ENCODE peak calls at places on chromosomes 11 and 22, in eight cellular contexts. One of them, this sample, is unnamed.
A peak's percentile ranks its signal among the peaks of the same experiment; 100 is the strongest.

GRCh38 chr22:20316217-20316843 is 3.5 kb downstream of the DGCR6L start:
- DNase-seq in kidney: peak; percentile 61
- DNase-seq in psoas muscle: no peak
- DNase-seq in adrenal gland: no peak
- DNase-seq in lower lobe of right lung: peak; percentile 42
- DNase-seq in cardiac muscle cell: no peak
- DNase-seq in PC-9: no peak
- DNase-seq in thyroid gland: no peak
- DNase-seq in this sample: no peak

GRCh38 chr11:70327717-70328116 is 57.2 kb downstream of the PPFIA1 start:
- DNase-seq in PC-9: no peak
- DNase-seq in lower lobe of right lung: no peak
- DNase-seq in kidney: no peak
- DNase-seq in cardiac muscle cell: no peak
- DNase-seq in thyroid gland: no peak
- DNase-seq in psoas muscle: no peak
- DNase-seq in adrenal gland: no peak
- DNase-seq in this sample: no peak

GRCh38 chr11:12508151-12508740 is 130.9 kb downstream of the PARVA start:
- DNase-seq in lower lobe of right lung: no peak
- DNase-seq in adrenal gland: no peak
- DNase-seq in psoas muscle: no peak
- DNase-seq in cardiac muscle cell: no peak
- DNase-seq in kidney: no peak
- DNase-seq in PC-9: no peak
- DNase-seq in thyroid gland: no peak
- DNase-seq in this sample: no peak

GRCh38 chr11:108398439-108398838 is 68.9 kb downstream of the C11orf65 start:
- DNase-seq in psoas muscle: no peak
- DNase-seq in adrenal gland: no peak
- DNase-seq in lower lobe of right lung: no peak
- DNase-seq in cardiac muscle cell: no peak
- DNase-seq in thyroid gland: no peak
- DNase-seq in PC-9: no peak
- DNase-seq in kidney: no peak
- DNase-seq in this sample: no peak

GRCh38 chr22:45533731-45534130 is 31.0 kb downstream of the FBLN1 start:
- DNase-seq in thyroid gland: no peak
- DNase-seq in kidney: no peak
- DNase-seq in adrenal gland: no peak
- DNase-seq in lower lobe of right lung: no peak
- DNase-seq in psoas muscle: no peak
- DNase-seq in cardiac muscle cell: no peak
- DNase-seq in PC-9: no peak
- DNase-seq in this sample: no peak

GRCh38 chr11:116840224-116840745 is 2.9 kb upstream of the APOA1 start:
- DNase-seq in kidney: no peak
- DNase-seq in psoas muscle: peak; percentile 49
- DNase-seq in thyroid gland: no peak
- DNase-seq in PC-9: no peak
- DNase-seq in lower lobe of right lung: no peak
- DNase-seq in adrenal gland: no peak
- DNase-seq in cardiac muscle cell: peak; percentile 36
- DNase-seq in this sample: no peak

GRCh38 chr11:59614277-59615131 is 1.1 kb downstream of the OSBP start:
- DNase-seq in psoas muscle: no peak
- DNase-seq in adrenal gland: peak; percentile 31
- DNase-seq in lower lobe of right lung: no peak
- DNase-seq in cardiac muscle cell: no peak
- DNase-seq in thyroid gland: no peak
- DNase-seq in PC-9: no peak
- DNase-seq in kidney: no peak
- DNase-seq in this sample: no peak

GRCh38 chr11:132050577-132051180 is 680.3 kb downstream of the NTM start:
- DNase-seq in lower lobe of right lung: no peak
- DNase-seq in adrenal gland: no peak
- DNase-seq in psoas muscle: no peak
- DNase-seq in cardiac muscle cell: no peak
- DNase-seq in thyroid gland: no peak
- DNase-seq in kidney: no peak
- DNase-seq in PC-9: no peak
- DNase-seq in this sample: no peak

GRCh38 chr11:129999407-129999806 is 3.2 kb downstream of the PRDM10 start:
- DNase-seq in adrenal gland: no peak
- DNase-seq in lower lobe of right lung: no peak
- DNase-seq in PC-9: no peak
- DNase-seq in cardiac muscle cell: no peak
- DNase-seq in kidney: no peak
- DNase-seq in thyroid gland: no peak
- DNase-seq in psoas muscle: no peak
- DNase-seq in this sample: no peak

GRCh38 chr11:15484398-15484797 is 369.7 kb downstream of the INSC start:
- DNase-seq in kidney: no peak
- DNase-seq in lower lobe of right lung: no peak
- DNase-seq in thyroid gland: no peak
- DNase-seq in PC-9: no peak
- DNase-seq in psoas muscle: no peak
- DNase-seq in cardiac muscle cell: no peak
- DNase-seq in adrenal gland: no peak
- DNase-seq in this sample: no peak

GRCh38 chr11:12007769-12008737 is at the start of gene DKK3:
- DNase-seq in kidney: no peak
- DNase-seq in lower lobe of right lung: no peak
- DNase-seq in thyroid gland: no peak
- DNase-seq in cardiac muscle cell: peak; percentile 64
- DNase-seq in adrenal gland: no peak
- DNase-seq in PC-9: no peak
- DNase-seq in psoas muscle: no peak
- DNase-seq in this sample: no peak

GRCh38 chr11:35946766-35947165 is 2.9 kb downstream of the LDLRAD3 start:
- DNase-seq in psoas muscle: no peak
- DNase-seq in kidney: no peak
- DNase-seq in adrenal gland: no peak
- DNase-seq in cardiac muscle cell: no peak
- DNase-seq in PC-9: no peak
- DNase-seq in lower lobe of right lung: no peak
- DNase-seq in thyroid gland: no peak
- DNase-seq in this sample: no peak

GRCh38 chr11:33942954-33943353 is 51.1 kb upstream of the LMO2 start:
- DNase-seq in thyroid gland: no peak
- DNase-seq in adrenal gland: peak; percentile 57
- DNase-seq in cardiac muscle cell: no peak
- DNase-seq in PC-9: no peak
- DNase-seq in lower lobe of right lung: no peak
- DNase-seq in kidney: peak; percentile 80
- DNase-seq in psoas muscle: peak; percentile 57
- DNase-seq in this sample: no peak

GRCh38 chr22:46626911-46627805 is 7.0 kb downstream of the GRAMD4 start:
- DNase-seq in adrenal gland: no peak
- DNase-seq in cardiac muscle cell: no peak
- DNase-seq in PC-9: no peak
- DNase-seq in kidney: peak; percentile 69
- DNase-seq in lower lobe of right lung: no peak
- DNase-seq in thyroid gland: no peak
- DNase-seq in psoas muscle: no peak
- DNase-seq in this sample: no peak

GRCh38 chr22:32823024-32823730 is 21.7 kb downstream of the TIMP3 start:
- DNase-seq in thyroid gland: peak; percentile 64
- DNase-seq in adrenal gland: no peak
- DNase-seq in PC-9: peak; percentile 47
- DNase-seq in cardiac muscle cell: peak; percentile 66
- DNase-seq in psoas muscle: no peak
- DNase-seq in kidney: no peak
- DNase-seq in lower lobe of right lung: no peak
- DNase-seq in this sample: peak; percentile 70

GRCh38 chr11:57410287-57410686 is 16.6 kb downstream of the SLC43A3 start:
- DNase-seq in lower lobe of right lung: no peak
- DNase-seq in cardiac muscle cell: no peak
- DNase-seq in adrenal gland: no peak
- DNase-seq in kidney: no peak
- DNase-seq in thyroid gland: no peak
- DNase-seq in PC-9: peak; percentile 35
- DNase-seq in psoas muscle: no peak
- DNase-seq in this sample: no peak

GRCh38 chr11:124739479-124740276 is at the start of gene NRGN:
- DNase-seq in lower lobe of right lung: peak; percentile 94
- DNase-seq in adrenal gland: peak; percentile 95
- DNase-seq in PC-9: peak; percentile 76
- DNase-seq in thyroid gland: peak; percentile 95
- DNase-seq in kidney: peak; percentile 97
- DNase-seq in cardiac muscle cell: peak; percentile 97
- DNase-seq in psoas muscle: peak; percentile 93
- DNase-seq in this sample: peak; percentile 92

GRCh38 chr11:124736738-124737137 is 3.0 kb upstream of the NRGN start:
- DNase-seq in cardiac muscle cell: no peak
- DNase-seq in psoas muscle: no peak
- DNase-seq in PC-9: no peak
- DNase-seq in thyroid gland: no peak
- DNase-seq in kidney: no peak
- DNase-seq in adrenal gland: no peak
- DNase-seq in lower lobe of right lung: no peak
- DNase-seq in this sample: no peak

GRCh38 chr11:124740277-124740882 is 638 bp downstream of the NRGN start:
- DNase-seq in kidney: peak; percentile 82
- DNase-seq in cardiac muscle cell: no peak
- DNase-seq in psoas muscle: no peak
- DNase-seq in PC-9: no peak
- DNase-seq in lower lobe of right lung: peak; percentile 77
- DNase-seq in thyroid gland: peak; percentile 47
- DNase-seq in adrenal gland: no peak
- DNase-seq in this sample: no peak

GRCh38 chr11:124737638-124738293 is 2.0 kb upstream of the NRGN start:
- DNase-seq in lower lobe of right lung: no peak
- DNase-seq in cardiac muscle cell: no peak
- DNase-seq in kidney: no peak
- DNase-seq in thyroid gland: no peak
- DNase-seq in PC-9: no peak
- DNase-seq in adrenal gland: no peak
- DNase-seq in psoas muscle: no peak
- DNase-seq in this sample: no peak

GRCh38 chr11:124738713-124739478 is 846 bp upstream of the NRGN start:
- DNase-seq in kidney: no peak
- DNase-seq in psoas muscle: no peak
- DNase-seq in adrenal gland: no peak
- DNase-seq in cardiac muscle cell: no peak
- DNase-seq in thyroid gland: no peak
- DNase-seq in PC-9: no peak
- DNase-seq in lower lobe of right lung: no peak
- DNase-seq in this sample: no peak
- H3K4me3 ChIP-seq in kidney: peak overlapping the region; percentile 40
- H3K4me3 ChIP-seq in psoas muscle: peak overlapping the region; percentile 68
- H3K4me3 ChIP-seq in adrenal gland: no peak overlapping the region
- H3K4me3 ChIP-seq in cardiac muscle cell: peak overlapping the region; percentile 36
- H3K4me3 ChIP-seq in thyroid gland: no peak overlapping the region
- H3K4me3 ChIP-seq in PC-9: peak overlapping the region; percentile 73
- H3K4me3 ChIP-seq in lower lobe of right lung: peak overlapping the region; percentile 66
- H3K4me3 ChIP-seq in this sample: no peak overlapping the region

DNA sequence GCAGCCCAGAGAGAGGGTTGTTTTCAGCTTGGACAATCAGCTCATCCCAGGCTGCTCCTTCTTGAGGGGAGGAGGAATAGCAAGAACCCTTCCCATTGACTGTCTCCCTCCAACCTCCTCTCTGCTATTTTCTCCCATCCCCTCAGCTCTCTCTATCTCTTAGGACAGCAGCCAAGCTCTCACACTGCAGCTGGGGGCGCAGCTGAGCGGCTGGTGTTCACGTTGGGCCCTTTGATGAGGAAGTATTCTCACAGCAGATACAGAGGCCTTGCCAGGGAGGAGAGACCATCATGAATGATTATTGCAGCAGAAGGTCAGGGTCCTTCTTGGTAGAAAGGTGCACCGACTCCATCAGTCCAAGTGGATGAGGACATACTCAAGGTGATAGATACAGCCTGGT is 26.5 kb upstream of the CADM1 start:
- DNase-seq in adrenal gland: no peak
- DNase-seq in PC-9: no peak
- DNase-seq in kidney: no peak
- DNase-seq in thyroid gland: no peak
- DNase-seq in lower lobe of right lung: no peak
- DNase-seq in cardiac muscle cell: peak; percentile 40
- DNase-seq in psoas muscle: no peak
- DNase-seq in this sample: no peak
- TF ChIP-seq CTCF in adrenal gland: no peak
- TF ChIP-seq CTCF in PC-9: no peak
- TF ChIP-seq CTCF in kidney: no peak
- TF ChIP-seq CTCF in thyroid gland: no peak
- TF ChIP-seq CTCF in lower lobe of right lung: no peak
- TF ChIP-seq CTCF in cardiac muscle cell: no peak
- TF ChIP-seq CTCF in psoas muscle: no peak
- TF ChIP-seq CTCF in this sample: no peak

DNA sequence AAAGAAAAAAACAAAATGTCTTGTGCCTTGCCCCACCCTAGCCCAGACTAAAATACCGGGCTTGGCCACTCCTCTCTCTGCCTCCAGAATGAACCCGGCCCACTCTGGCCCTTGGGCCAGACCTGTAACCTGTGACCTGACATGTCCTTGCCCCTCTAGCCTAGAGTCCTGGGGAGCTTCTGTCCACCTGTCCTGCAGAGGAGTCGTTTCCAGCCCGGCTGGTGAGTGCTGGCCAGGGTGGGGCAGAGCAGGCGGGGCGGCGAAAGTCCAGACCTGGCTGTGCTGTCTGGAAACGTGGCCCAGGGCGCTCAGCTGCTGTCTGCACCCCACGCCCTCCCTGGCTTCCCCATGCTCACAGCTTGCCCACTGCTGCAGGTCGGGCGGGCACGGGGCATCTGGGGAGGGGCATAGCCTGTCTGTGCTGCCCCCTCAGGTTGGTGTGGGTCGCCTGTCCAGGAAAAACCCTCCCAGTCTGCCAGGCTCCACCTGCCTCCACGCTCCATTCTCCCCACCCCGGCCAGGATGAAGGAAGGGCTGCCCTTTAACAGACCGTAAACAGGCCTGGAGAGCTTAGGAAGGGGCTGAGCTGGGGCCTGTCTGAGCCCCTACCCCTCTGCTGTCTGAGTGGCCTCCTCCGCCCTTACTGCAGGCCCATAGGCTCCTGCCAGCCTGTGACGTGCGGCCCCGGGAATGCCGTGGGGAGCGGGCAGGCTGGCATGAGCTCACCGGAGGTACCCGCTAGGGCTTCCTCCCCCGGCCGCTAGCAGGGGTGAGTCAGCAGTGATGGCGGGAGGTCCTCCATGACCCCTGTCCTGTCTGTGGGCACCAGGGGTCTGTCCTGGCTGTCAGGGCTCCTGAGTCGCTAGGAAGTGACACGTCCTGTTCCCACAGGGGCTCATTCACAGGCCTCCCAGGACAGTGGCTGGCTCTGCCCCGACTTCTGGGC is 1.9 kb downstream of the CD151 start:
- DNase-seq in kidney: peak; percentile 95
- DNase-seq in adrenal gland: peak; percentile 89
- DNase-seq in thyroid gland: peak; percentile 82
- DNase-seq in PC-9: peak; percentile 83
- DNase-seq in cardiac muscle cell: no peak
- DNase-seq in psoas muscle: peak; percentile 92
- DNase-seq in lower lobe of right lung: peak; percentile 85
- DNase-seq in this sample: peak; percentile 86
- H3K4me1 ChIP-seq in kidney: peaks cover 42% of the 10 kb centered on the region
- H3K4me1 ChIP-seq in adrenal gland: peaks cover 51% of the 10 kb centered on the region
- H3K4me1 ChIP-seq in thyroid gland: peaks cover 45% of the 10 kb centered on the region
- H3K4me1 ChIP-seq in PC-9: peaks cover 15% of the 10 kb centered on the region
- H3K4me1 ChIP-seq in cardiac muscle cell: peaks cover 14% of the 10 kb centered on the region
- H3K4me1 ChIP-seq in psoas muscle: peaks cover 45% of the 10 kb centered on the region
- H3K4me1 ChIP-seq in lower lobe of right lung: peaks cover 76% of the 10 kb centered on the region
- H3K4me1 ChIP-seq in this sample: peaks cover 47% of the 10 kb centered on the region

GRCh38 chr22:22888509-22889353 is 1.1 kb downstream of the IGLL5 start:
- DNase-seq in lower lobe of right lung: no peak
- DNase-seq in thyroid gland: no peak
- DNase-seq in adrenal gland: no peak
- DNase-seq in kidney: no peak
- DNase-seq in PC-9: no peak
- DNase-seq in psoas muscle: no peak
- DNase-seq in cardiac muscle cell: no peak
- DNase-seq in this sample: no peak
- H3K4me3 ChIP-seq in lower lobe of right lung: no peak overlapping the region
- H3K4me3 ChIP-seq in thyroid gland: no peak overlapping the region
- H3K4me3 ChIP-seq in adrenal gland: no peak overlapping the region
- H3K4me3 ChIP-seq in kidney: no peak overlapping the region
- H3K4me3 ChIP-seq in PC-9: no peak overlapping the region
- H3K4me3 ChIP-seq in psoas muscle: no peak overlapping the region
- H3K4me3 ChIP-seq in cardiac muscle cell: no peak overlapping the region
- H3K4me3 ChIP-seq in this sample: no peak overlapping the region